ENCODE peak calls at places on chromosomes 5 and 9, in seven cellular contexts. U, B, A, Z, W, P and Y are unnamed samples.

GRCh38 chr9:25678147-25678666 is at the start of gene TUSC1:
- DNase-seq in U (peak), B (no peak), A (peak), Z (no peak), W (peak), P (peak), Y (peak)

GRCh38 chr9:76180541-76180940 is 213.7 kb downstream of the RFK start:
- DNase-seq in U (peak), B (no peak), A (peak), Z (peak), W (peak), P (no peak), Y (no peak)

GRCh38 chr9:72315089-72315509 is 49.9 kb downstream of the ZFAND5 start:
- DNase-seq in U (peak), B (no peak), A (peak), Z (no peak), W (no peak), P (peak), Y (peak)

GRCh38 chr5:145509336-145510150 is 325.6 kb downstream of the PRELID2 start:
- DNase-seq in U (peak), B (no peak), A (peak), Z (no peak), W (no peak), P (no peak), Y (no peak)

GRCh38 chr5:2848634-2849033 is 97.2 kb upstream of the IRX2 start:
- DNase-seq in U (no peak), B (no peak), A (no peak), Z (no peak), W (no peak), P (no peak), Y (no peak)

GRCh38 chr5:130549884-130550552 is 615.0 kb downstream of the HINT1 start:
- DNase-seq in U (peak), B (no peak), A (peak), Z (no peak), W (peak), P (no peak), Y (no peak)

GRCh38 chr5:132905938-132906337 is 32.5 kb downstream of the LEAP2 start:
- DNase-seq in U (peak), B (no peak), A (peak), Z (no peak), W (no peak), P (no peak), Y (no peak)

GRCh38 chr5:177507596-177508216 is 1.9 kb downstream of the DOK3 start:
- DNase-seq in U (no peak), B (no peak), A (no peak), Z (no peak), W (no peak), P (no peak), Y (no peak)

GRCh38 chr9:104981543-104982129 is 53.7 kb upstream of the ABCA1 start:
- DNase-seq in U (no peak), B (no peak), A (no peak), Z (no peak), W (no peak), P (no peak), Y (no peak)

GRCh38 chr9:104794070-104794469 is 30.1 kb downstream of the NIPSNAP3B start:
- DNase-seq in U (no peak), B (no peak), A (no peak), Z (no peak), W (no peak), P (no peak), Y (no peak)

GRCh38 chr5:173721259-173722232 is 105.1 kb upstream of the BOD1 start:
- DNase-seq in U (no peak), B (no peak), A (no peak), Z (no peak), W (no peak), P (no peak), Y (no peak)

GRCh38 chr9:7996558-7996957 is 197.0 kb upstream of the DMAC1 start:
- DNase-seq in U (no peak), B (no peak), A (no peak), Z (no peak), W (no peak), P (no peak), Y (no peak)

GRCh38 chr5:151319334-151319733 is 15.8 kb upstream of the SLC36A3 start:
- DNase-seq in U (peak), B (no peak), A (peak), Z (no peak), W (peak), P (peak), Y (no peak)

GRCh38 chr9:82167296-82167695 is 178.7 kb downstream of the SPATA31D1 start:
- DNase-seq in U (no peak), B (no peak), A (peak), Z (no peak), W (no peak), P (no peak), Y (no peak)

GRCh38 chr9:111038336-111039202 is at the start of gene LPAR1:
- DNase-seq in U (peak), B (peak), A (peak), Z (no peak), W (peak), P (peak), Y (no peak)

GRCh38 chr5:179841621-179842020 is 17.0 kb downstream of the MRNIP start:
- DNase-seq in U (no peak), B (no peak), A (no peak), Z (no peak), W (no peak), P (no peak), Y (no peak)

GRCh38 chr5:40823459-40823858 is 11.6 kb downstream of the RPL37 start:
- DNase-seq in U (no peak), B (no peak), A (no peak), Z (no peak), W (no peak), P (no peak), Y (no peak)

GRCh38 chr5:180041501-180042274 is 29.9 kb downstream of the RNF130 start:
- DNase-seq in U (no peak), B (no peak), A (no peak), Z (no peak), W (no peak), P (no peak), Y (no peak)

GRCh38 chr5:120767171-120767820 is 303.2 kb downstream of the PRR16 start:
- DNase-seq in U (peak), B (no peak), A (peak), Z (no peak), W (no peak), P (no peak), Y (peak)

GRCh38 chr9:70813141-70813540 is 308.3 kb downstream of the TRPM3 start:
- DNase-seq in U (no peak), B (no peak), A (no peak), Z (no peak), W (no peak), P (no peak), Y (no peak)

GRCh38 chr9:1707291-1707690 is 307.9 kb upstream of the SMARCA2 start:
- DNase-seq in U (no peak), B (no peak), A (no peak), Z (no peak), W (no peak), P (no peak), Y (no peak)

GRCh38 chr5:104793031-104793430 is 1230.4 kb upstream of the NUDT12 start:
- DNase-seq in U (peak), B (no peak), A (no peak), Z (no peak), W (peak), P (no peak), Y (no peak)

GRCh38 chr5:56055287-56055686 is 60.5 kb upstream of the IL6ST start:
- DNase-seq in U (no peak), B (no peak), A (peak), Z (no peak), W (no peak), P (no peak), Y (no peak)

GRCh38 chr9:94159069-94159915 is 75.0 kb downstream of the PTPDC1 start:
- DNase-seq in U (peak), B (no peak), A (peak), Z (no peak), W (no peak), P (no peak), Y (no peak)

GRCh38 chr9:113388833-113389232 is 12.0 kb upstream of the HDHD3 start:
- DNase-seq in U (no peak), B (no peak), A (no peak), Z (no peak), W (no peak), P (no peak), Y (no peak)

GRCh38 chr9:112176410-112177010 is 1.4 kb upstream of the SUSD1 start:
- DNase-seq in U (peak), B (no peak), A (no peak), Z (no peak), W (no peak), P (no peak), Y (no peak)
- H3K4me3 ChIP-seq in U (no peak), B (no peak), A (no peak), Z (no peak), W (no peak), P (no peak), Y (no peak)

DNA sequence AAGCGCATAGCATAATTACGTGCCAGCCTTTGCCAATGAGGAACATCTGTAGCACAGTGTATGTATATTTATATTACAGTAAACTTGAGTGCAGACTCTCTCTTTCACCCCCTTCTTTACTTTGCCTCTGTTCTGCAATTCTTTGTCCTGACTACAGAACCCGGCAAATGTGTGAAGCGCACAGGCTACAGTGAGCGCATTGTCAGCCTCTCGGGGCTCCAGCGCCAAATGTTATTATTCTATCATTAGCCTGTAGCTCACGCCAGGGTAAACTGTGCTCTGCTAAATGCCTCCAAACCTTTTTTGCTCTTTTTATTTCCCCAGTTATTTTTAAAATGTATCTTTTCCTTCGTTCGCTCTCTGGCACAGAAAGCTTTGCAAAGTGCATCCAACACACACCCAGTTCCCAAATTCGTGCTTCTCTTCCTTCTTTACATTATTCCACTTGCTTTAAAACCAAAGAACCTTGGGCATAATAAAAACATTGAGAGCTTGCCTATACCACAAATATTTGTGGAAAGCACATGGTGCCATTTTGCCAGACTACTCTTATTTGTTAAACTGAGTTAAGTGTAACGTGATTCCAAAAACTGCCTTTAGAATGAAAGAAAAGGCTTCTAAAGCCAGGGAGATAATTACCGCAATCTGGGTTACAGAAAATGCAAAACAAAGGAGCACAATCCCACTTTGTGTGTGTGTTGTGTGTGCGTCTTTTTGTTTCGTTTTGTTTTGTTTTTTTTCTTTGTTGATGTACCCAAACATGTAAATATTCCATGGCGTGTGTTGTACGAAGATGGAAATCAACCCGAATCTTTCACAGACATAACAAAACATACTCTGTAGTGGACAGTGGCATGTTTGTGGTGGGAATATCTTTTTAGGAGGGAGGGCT is 164.1 kb upstream of the MPDZ start:
- DNase-seq in U (no peak), B (no peak), A (no peak), Z (no peak), W (no peak), P (no peak), Y (no peak)
- H3K4me3 ChIP-seq in U (peak), B (no peak), A (no peak), Z (no peak), W (no peak), P (peak), Y (no peak)

DNA sequence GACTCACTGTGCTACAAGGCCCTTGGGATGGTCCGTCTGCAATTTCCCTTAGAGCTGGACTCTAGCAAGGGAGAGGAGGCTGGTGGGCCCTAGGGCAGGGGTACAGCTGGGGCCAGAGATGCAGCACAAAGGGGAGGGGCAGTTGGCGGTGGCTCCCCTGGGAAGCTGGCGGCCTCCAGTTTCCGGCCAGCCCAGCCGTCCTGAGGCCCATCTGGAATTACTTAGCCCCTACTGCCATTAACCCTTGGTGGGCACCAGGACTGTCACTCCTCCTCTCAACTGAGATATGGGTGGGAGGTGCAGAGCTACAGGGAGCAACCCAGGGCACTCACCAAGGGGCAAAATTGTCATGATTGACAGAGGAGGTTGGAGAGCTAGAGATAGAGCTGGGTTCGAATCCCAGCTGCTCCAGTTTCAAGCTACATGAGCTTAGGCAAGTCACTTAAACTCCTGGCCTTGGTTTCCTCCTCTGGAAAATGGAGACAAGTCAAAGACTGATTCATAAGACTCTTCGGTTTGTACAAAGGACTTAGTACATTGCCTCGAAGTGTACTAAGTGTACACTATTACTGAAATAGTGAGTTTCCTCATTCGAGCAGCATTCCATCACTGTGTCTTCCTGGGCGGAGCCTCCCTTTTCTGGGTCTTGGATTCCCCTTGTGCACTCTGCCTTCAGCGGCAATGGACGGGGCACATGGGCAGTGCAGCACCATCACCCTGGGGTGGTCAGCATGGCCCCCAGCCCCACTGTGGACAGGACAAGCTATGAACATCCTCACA is 2.7 kb upstream of the PDGFRB start:
- DNase-seq in U (peak), B (no peak), A (peak), Z (no peak), W (no peak), P (peak), Y (no peak)
- H3K4me3 ChIP-seq in U (peak), B (no peak), A (peak), Z (no peak), W (no peak), P (no peak), Y (no peak)

GRCh38 chr5:16179511-16179935 is at the start of gene MARCHF11:
- DNase-seq in U (no peak), B (no peak), A (no peak), Z (no peak), W (no peak), P (no peak), Y (no peak)

GRCh38 chr5:16179936-16180788 is 571 bp upstream of the MARCHF11 start:
- DNase-seq in U (no peak), B (no peak), A (no peak), Z (no peak), W (no peak), P (no peak), Y (no peak)

GRCh38 chr5:16180789-16181082 is 1.1 kb upstream of the MARCHF11 start:
- DNase-seq in U (no peak), B (no peak), A (no peak), Z (no peak), W (no peak), P (no peak), Y (no peak)

GRCh38 chr5:16178745-16179372 is 732 bp downstream of the MARCHF11 start:
- DNase-seq in U (peak), B (peak), A (peak), Z (no peak), W (peak), P (no peak), Y (peak)
- H3K4me3 ChIP-seq in U (no peak), B (no peak), A (peak), Z (no peak), W (peak), P (no peak), Y (no peak)

GRCh38 chr5:158958048-158958994 is 141.4 kb downstream of the EBF1 start:
- DNase-seq in U (peak), B (peak), A (peak), Z (no peak), W (no peak), P (no peak), Y (no peak)
- H3K4me3 ChIP-seq in U (no peak), B (no peak), A (no peak), Z (no peak), W (no peak), P (no peak), Y (no peak)

GRCh38 chr9:19470981-19471650 is 62.3 kb downstream of the ACER2 start:
- DNase-seq in U (no peak), B (no peak), A (no peak), Z (no peak), W (no peak), P (no peak), Y (no peak)

GRCh38 chr9:19466268-19466639 is 57.4 kb downstream of the ACER2 start:
- DNase-seq in U (no peak), B (no peak), A (no peak), Z (no peak), W (no peak), P (no peak), Y (no peak)

GRCh38 chr9:19470567-19470966 is 61.8 kb downstream of the ACER2 start:
- DNase-seq in U (no peak), B (no peak), A (peak), Z (no peak), W (no peak), P (no peak), Y (no peak)

GRCh38 chr9:19473605-19474004 is 64.8 kb downstream of the ACER2 start:
- DNase-seq in U (no peak), B (no peak), A (no peak), Z (no peak), W (no peak), P (no peak), Y (no peak)

GRCh38 chr9:19471737-19472648 is 63.2 kb downstream of the ACER2 start:
- DNase-seq in U (peak), B (peak), A (peak), Z (no peak), W (peak), P (peak), Y (no peak)
- H3K4me3 ChIP-seq in U (peak), B (no peak), A (no peak), Z (no peak), W (no peak), P (no peak), Y (no peak)

GRCh38 chr5:147509041-147509709 is 693 bp downstream of the DPYSL3 start:
- DNase-seq in U (peak), B (peak), A (peak), Z (no peak), W (no peak), P (peak), Y (no peak)
- H3K4me3 ChIP-seq in U (peak), B (no peak), A (peak), Z (peak), W (peak), P (peak), Y (peak)

DNA sequence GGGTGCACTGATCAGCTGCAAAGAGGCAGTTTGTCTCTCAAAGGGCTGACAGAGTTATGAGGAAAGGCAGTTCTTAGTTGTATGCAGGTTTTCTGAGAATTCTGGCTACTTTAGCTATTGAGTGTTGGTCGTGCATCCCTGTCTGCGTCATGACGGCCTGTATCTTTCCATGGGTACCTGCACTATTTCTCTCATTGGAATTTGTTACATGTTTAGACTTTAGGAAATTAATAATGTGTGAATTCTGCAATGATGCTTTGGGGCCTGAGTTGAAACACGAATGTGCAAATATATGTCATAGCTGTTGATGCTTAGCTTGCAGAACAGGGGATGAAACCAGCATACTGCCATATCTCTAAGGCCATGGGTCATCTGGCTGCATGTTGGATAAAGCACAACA is 18.1 kb downstream of the OR2S2 start:
- DNase-seq in U (no peak), B (no peak), A (no peak), Z (no peak), W (no peak), P (no peak), Y (no peak)
- H3K4me3 ChIP-seq in U (no peak), B (no peak), A (no peak), Z (no peak), W (no peak), P (no peak), Y (no peak)